ENCODE peak calls at places on chromosome 16, in four cellular contexts. Z is NCI-H774; T is HTR-8/SVneo; W is effector memory CD4-positive, alpha-beta T cell. S is an unnamed sample.

GRCh38 chr16:49410226-49410625 is 36.6 kb downstream of the C16orf78 start:
- DNase-seq in Z (no peak), T (no peak), W (no peak), S (no peak)

GRCh38 chr16:62224810-62225209 is 188.6 kb upstream of the CDH8 start:
- DNase-seq in Z (no peak), T (no peak), W (no peak), S (no peak)

GRCh38 chr16:75385507-75386152 is 47.7 kb downstream of the CFDP1 start:
- DNase-seq in Z (no peak), T (peak), W (no peak), S (no peak)

GRCh38 chr16:82753821-82754220 is 127.1 kb downstream of the CDH13 start:
- DNase-seq in Z (no peak), T (no peak), W (no peak), S (no peak)

GRCh38 chr16:56370836-56371235 is 54.5 kb downstream of the AMFR start:
- DNase-seq in Z (no peak), T (peak), W (no peak), S (no peak)

GRCh38 chr16:67006930-67007658 is 18.7 kb downstream of the CES4A start:
- DNase-seq in Z (no peak), T (no peak), W (no peak), S (no peak)

GRCh38 chr16:11306997-11307638 is 26.0 kb upstream of the PRM1 start:
- DNase-seq in Z (no peak), T (no peak), W (no peak), S (no peak)

GRCh38 chr16:73323880-73324279 is 276.0 kb upstream of the ZFHX3 start:
- DNase-seq in Z (no peak), T (no peak), W (no peak), S (no peak)

GRCh38 chr16:88116121-88116900 is 165.1 kb downstream of the BANP start:
- DNase-seq in Z (no peak), T (no peak), W (no peak), S (no peak)

S was measured in T-helper 9 cell.